ENCODE peak calls at places on chromosomes 5 and 9, in seven cellular contexts. U, C, D, J, W, V and L are unnamed samples.

GRCh38 chr9:86488794-86489193 is 134.6 kb upstream of the TUT7 start:
- DNase-seq in J (no peak), V (no peak), C (no peak), U (no peak), D (no peak), W (no peak), L (no peak)

GRCh38 chr9:95778957-95779356 is 96.5 kb upstream of the ERCC6L2 start:
- DNase-seq in U (no peak), W (peak), V (no peak), D (no peak), J (peak), C (no peak), L (no peak)

GRCh38 chr5:119322948-119323629 is 32.7 kb upstream of the TNFAIP8 start:
- DNase-seq in V (no peak), W (no peak), D (no peak), U (no peak), C (no peak), J (no peak), L (no peak)

GRCh38 chr9:94301577-94301976 is 26.9 kb downstream of the NUTM2F start:
- DNase-seq in V (no peak), W (no peak), J (no peak), D (no peak), C (no peak), U (no peak), L (no peak)

GRCh38 chr9:106417685-106418084 is 445.3 kb upstream of the ZNF462 start:
- DNase-seq in V (no peak), D (no peak), C (no peak), W (no peak), U (no peak), J (no peak), L (no peak)

GRCh38 chr5:44332360-44332971 is 56.8 kb downstream of the FGF10 start:
- DNase-seq in W (no peak), C (no peak), U (peak), V (peak), J (peak), D (no peak), L (no peak)

GRCh38 chr5:67243944-67244343 is 47.3 kb upstream of the CD180 start:
- DNase-seq in C (no peak), V (no peak), W (no peak), D (no peak), J (no peak), U (no peak), L (no peak)

GRCh38 chr5:136666970-136667620 is 301.8 kb upstream of the TRPC7 start:
- DNase-seq in W (no peak), C (no peak), D (no peak), J (no peak), U (no peak), V (no peak), L (no peak)

GRCh38 chr9:98964911-98965336 is 21.2 kb downstream of the COL15A1 start:
- DNase-seq in U (no peak), V (no peak), C (no peak), J (no peak), W (no peak), D (no peak), L (no peak)

GRCh38 chr9:83536332-83536731 is 1.9 kb downstream of the FRMD3 start:
- DNase-seq in U (no peak), D (no peak), J (no peak), C (no peak), W (no peak), V (no peak), L (no peak)

GRCh38 chr9:101495810-101496209 is 37.8 kb upstream of the RNF20 start:
- DNase-seq in J (no peak), W (no peak), D (no peak), U (no peak), C (no peak), V (no peak), L (no peak)

GRCh38 chr9:89408628-89409101 is 89.2 kb downstream of the SEMA4D start:
- DNase-seq in U (no peak), V (peak), C (no peak), J (no peak), D (no peak), W (no peak), L (no peak)

GRCh38 chr5:152730176-152730575 is 325.1 kb upstream of the NMUR2 start:
- DNase-seq in U (no peak), J (no peak), D (no peak), C (no peak), V (no peak), W (no peak), L (no peak)

GRCh38 chr5:134567651-134568338 is 42.3 kb downstream of the JADE2 start:
- DNase-seq in C (no peak), V (peak), U (no peak), D (no peak), W (peak), J (no peak), L (no peak)

GRCh38 chr5:102090770-102091169 is 205.3 kb downstream of the SLCO4C1 start:
- DNase-seq in C (peak), J (peak), U (no peak), W (no peak), V (peak), D (no peak), L (no peak)

GRCh38 chr9:127705577-127706215 is 1.1 kb upstream of the CFAP157 start:
- DNase-seq in W (no peak), V (no peak), J (no peak), C (no peak), D (no peak), U (no peak), L (no peak)

GRCh38 chr5:146644811-146645210 is 128.8 kb upstream of the GPR151 start:
- DNase-seq in V (no peak), D (no peak), J (no peak), C (peak), W (no peak), U (no peak), L (no peak)

GRCh38 chr5:172293054-172293744 is 9.6 kb upstream of the UBTD2 start:
- DNase-seq in D (peak), W (peak), U (peak), J (peak), C (peak), V (peak), L (peak)

GRCh38 chr5:32565143-32565542 is 20.2 kb upstream of the SUB1 start:
- DNase-seq in U (no peak), V (peak), D (no peak), W (no peak), J (no peak), C (no peak), L (no peak)

GRCh38 chr5:580436-580835 is 31.7 kb upstream of the CEP72 start:
- DNase-seq in D (no peak), J (no peak), C (no peak), W (no peak), V (no peak), U (no peak), L (no peak)

GRCh38 chr9:120818595-120818994 is 24.1 kb downstream of the PSMD5 start:
- DNase-seq in V (no peak), D (no peak), U (no peak), W (no peak), J (no peak), C (no peak), L (no peak)

GRCh38 chr9:36217256-36217968 is 26.7 kb downstream of the CLTA start:
- DNase-seq in C (no peak), W (no peak), V (no peak), J (no peak), D (no peak), U (peak), L (no peak)

GRCh38 chr9:82604947-82605656 is 457.8 kb downstream of the RASEF start:
- DNase-seq in V (no peak), J (peak), W (no peak), C (no peak), U (no peak), D (no peak), L (no peak)